ENCODE peak calls at places on chromosomes 7 and 10, in eight cellular contexts. K is activated CD8-positive, alpha-beta T cell treated with anti-CD3 and anti-CD28 coated beads for 36 hours; J is tibial artery; Y is H9; Z is Caco-2; P is AG04450; W is right lobe of liver; H is cardiac muscle cell. N is an unnamed sample.

GRCh38 chr7:28409716-28410627 is 2.3 kb upstream of the CREB5 start:
- DNase-seq in H (peak), J (peak), P (no peak), Y (peak), K (peak), Z (no peak), W (no peak), N (no peak)

GRCh38 chr7:80450621-80451308 is 61.1 kb downstream of the GNAT3 start:
- DNase-seq in H (peak), J (no peak), Y (no peak), W (no peak), Z (no peak), K (no peak), P (no peak), N (no peak)

GRCh38 chr7:26398436-26399308 is 107.0 kb downstream of the SNX10 start:
- DNase-seq in K (peak), J (peak), H (peak), W (peak), P (no peak), Y (peak), Z (peak), N (no peak)

GRCh38 chr10:11160982-11161554 is 143.4 kb downstream of the CELF2 start:
- DNase-seq in W (no peak), P (no peak), Z (no peak), Y (no peak), K (no peak), H (no peak), J (no peak), N (no peak)

GRCh38 chr7:44158873-44159631 is 17.9 kb upstream of the MYL7 start:
- DNase-seq in W (peak), K (no peak), H (no peak), Z (peak), J (peak), Y (no peak), P (no peak), N (no peak)

GRCh38 chr7:2959828-2960599 is 83.7 kb downstream of the CARD11 start:
- DNase-seq in J (peak), K (no peak), P (no peak), Z (no peak), Y (no peak), W (no peak), H (no peak), N (no peak)

GRCh38 chr10:133339708-133340380 is 3.1 kb upstream of the CALY start:
- DNase-seq in J (no peak), Z (no peak), H (no peak), W (no peak), Y (no peak), P (no peak), K (no peak), N (no peak)

GRCh38 chr10:11863353-11864105 is 40.4 kb downstream of the PROSER2 start:
- DNase-seq in Y (no peak), W (no peak), J (no peak), P (no peak), K (peak), H (no peak), Z (peak), N (no peak)

GRCh38 chr10:78331391-78331922 is 297.8 kb downstream of the RPS24 start:
- DNase-seq in Y (peak), H (peak), K (no peak), Z (no peak), W (peak), P (no peak), J (peak), N (no peak)

GRCh38 chr7:142188159-142188558 is 69.7 kb downstream of the PRSS58 start:
- DNase-seq in P (no peak), Z (no peak), W (no peak), H (no peak), K (no peak), Y (no peak), J (no peak), N (no peak)

GRCh38 chr10:120980316-120980975 is 129.3 kb downstream of the WDR11 start:
- DNase-seq in W (no peak), Z (no peak), K (no peak), H (no peak), Y (peak), J (peak), P (no peak), N (no peak)

GRCh38 chr7:66626236-66626957 is 2.3 kb upstream of the KCTD7 start:
- DNase-seq in H (peak), W (no peak), J (no peak), Y (no peak), Z (no peak), K (no peak), P (peak), N (peak)

GRCh38 chr7:88214456-88214855 is 5.4 kb downstream of the SRI start:
- DNase-seq in H (no peak), K (no peak), Y (no peak), W (no peak), Z (no peak), J (no peak), P (no peak), N (no peak)

GRCh38 chr10:117511601-117512390 is 30.8 kb upstream of the EMX2 start:
- DNase-seq in Z (no peak), Y (peak), J (no peak), W (no peak), K (no peak), H (no peak), P (no peak), N (no peak)

GRCh38 chr10:62413652-62414051 is 39.5 kb downstream of the ZNF365 start:
- DNase-seq in W (no peak), H (no peak), P (no peak), K (no peak), Y (no peak), J (no peak), Z (no peak), N (no peak)

GRCh38 chr10:62413048-62413447 is 38.9 kb downstream of the ZNF365 start:
- DNase-seq in P (no peak), K (no peak), Z (no peak), J (no peak), W (no peak), H (no peak), Y (no peak), N (no peak)

GRCh38 chr10:62414359-62414758 is 40.2 kb downstream of the ZNF365 start:
- DNase-seq in W (no peak), H (no peak), Z (no peak), P (no peak), Y (no peak), J (no peak), K (no peak), N (no peak)
- TF ChIP-seq CTCF in W (no peak), H (no peak), Z (no peak), P (peak), Y (no peak), J (no peak), K (peak), N (no peak)

DNA sequence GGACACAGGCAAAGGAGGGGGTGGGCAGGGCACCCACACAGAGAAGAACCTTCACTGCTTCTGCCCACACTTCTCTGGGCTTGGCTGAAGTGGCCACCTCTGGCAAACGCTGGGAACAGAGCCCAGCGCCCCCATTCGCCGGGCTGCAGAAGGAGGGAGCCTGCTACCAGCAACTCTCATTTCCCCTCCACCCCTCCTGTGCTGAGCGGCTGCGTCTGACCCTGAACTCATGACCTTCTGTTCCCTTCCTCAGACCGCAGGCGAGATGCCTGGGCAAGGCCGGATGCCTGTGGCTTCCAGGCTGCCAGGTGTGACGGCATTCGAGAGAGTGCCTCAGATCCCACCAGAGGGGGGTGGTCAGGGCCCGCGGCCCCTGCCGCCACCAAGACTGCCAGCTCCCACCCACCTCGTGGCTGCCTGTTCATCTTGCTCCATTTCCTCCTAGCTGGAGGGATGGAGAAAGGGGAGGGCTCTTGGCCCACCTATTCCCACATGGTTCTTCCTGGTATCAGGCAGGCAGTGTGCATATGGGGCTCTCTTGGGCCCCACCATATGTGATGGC is 19.8 kb downstream of the DNAJB12 start:
- DNase-seq in P (no peak), W (peak), Z (no peak), J (peak), H (peak), K (peak), Y (peak), N (no peak)
- TF ChIP-seq CTCF in P (no peak), W (peak), Z (no peak), J (peak), H (peak), K (peak), Y (no peak), N (no peak)

GRCh38 chr7:94511763-94512162 is 2.2 kb downstream of the CASD1 start:
- DNase-seq in Y (no peak), K (no peak), Z (no peak), P (no peak), W (no peak), J (no peak), H (no peak), N (no peak)

GRCh38 chr7:94507962-94508361 is 1.6 kb upstream of the CASD1 start:
- DNase-seq in K (no peak), P (no peak), W (no peak), H (no peak), J (no peak), Z (no peak), Y (no peak), N (no peak)

GRCh38 chr7:94510582-94511456 is 1.2 kb downstream of the CASD1 start:
- DNase-seq in Z (peak), J (peak), H (peak), W (peak), Y (peak), P (no peak), K (peak), N (no peak)

GRCh38 chr7:94509264-94509878 is at the start of gene CASD1:
- DNase-seq in W (peak), Y (peak), K (peak), P (no peak), H (no peak), Z (peak), J (peak), N (no peak)

DNA sequence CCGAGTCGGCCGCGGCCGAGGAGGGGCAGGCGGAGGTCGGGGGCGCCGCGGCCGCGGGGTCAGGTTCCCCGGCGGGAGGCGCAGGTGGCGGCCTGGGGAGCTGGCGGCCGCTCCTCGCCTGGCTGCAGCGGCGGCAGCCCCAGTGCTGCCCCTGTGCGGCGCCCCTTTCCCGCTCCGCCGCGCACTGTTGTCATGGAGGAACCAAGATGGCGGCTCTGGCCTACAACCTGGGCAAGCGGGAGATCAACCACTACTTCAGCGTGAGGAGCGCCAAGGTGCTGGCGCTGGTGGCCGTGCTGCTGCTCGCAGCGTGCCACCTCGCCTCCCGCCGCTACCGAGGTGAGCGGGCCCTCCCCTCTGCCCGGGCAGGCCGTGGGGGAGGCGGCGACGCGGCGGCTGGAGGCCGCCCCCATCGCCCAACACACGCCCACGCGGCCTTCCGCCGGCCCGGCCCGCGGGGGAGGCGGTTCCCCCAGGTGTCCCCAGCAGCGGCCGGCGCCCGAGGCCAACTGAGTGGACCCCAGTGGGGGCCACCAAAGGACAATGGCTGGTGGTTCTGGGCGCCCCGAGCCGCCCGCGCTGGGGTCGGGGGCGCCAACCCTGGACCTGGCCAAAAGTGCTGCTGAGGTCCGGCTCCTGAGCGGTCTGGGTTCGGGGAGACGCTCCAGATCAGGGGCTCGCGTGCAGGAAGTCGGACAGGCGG is 421 bp downstream of the CASD1 start:
- DNase-seq in H (peak), Z (peak), K (peak), P (no peak), W (peak), J (peak), Y (peak), N (peak)
- TF ChIP-seq CTCF in H (peak), Z (peak), K (no peak), P (peak), W (peak), J (no peak), Y (peak), N (peak)

GRCh38 chr7:156944876-156945275 is 4.6 kb upstream of the NOM1 start:
- DNase-seq in H (no peak), Z (no peak), K (no peak), W (no peak), P (no peak), Y (no peak), J (no peak), N (no peak)

GRCh38 chr7:156950381-156950858 is 908 bp downstream of the NOM1 start:
- DNase-seq in Y (no peak), H (no peak), P (no peak), W (no peak), Z (no peak), J (no peak), K (no peak), N (no peak)

GRCh38 chr7:156947120-156947843 is 2.2 kb upstream of the NOM1 start:
- DNase-seq in Z (no peak), H (no peak), K (no peak), P (no peak), J (no peak), Y (no peak), W (no peak), N (no peak)

GRCh38 chr7:156948361-156948760 is 1.2 kb upstream of the NOM1 start:
- DNase-seq in P (no peak), K (no peak), H (no peak), Z (no peak), J (no peak), Y (no peak), W (no peak), N (no peak)

GRCh38 chr7:156949541-156950380 is at the start of gene NOM1:
- DNase-seq in P (peak), K (peak), Y (peak), H (peak), Z (peak), W (peak), J (peak), N (peak)
- TF ChIP-seq CTCF in P (peak), K (peak), Y (peak), H (peak), Z (peak), W (peak), J (peak), N (peak)

DNA sequence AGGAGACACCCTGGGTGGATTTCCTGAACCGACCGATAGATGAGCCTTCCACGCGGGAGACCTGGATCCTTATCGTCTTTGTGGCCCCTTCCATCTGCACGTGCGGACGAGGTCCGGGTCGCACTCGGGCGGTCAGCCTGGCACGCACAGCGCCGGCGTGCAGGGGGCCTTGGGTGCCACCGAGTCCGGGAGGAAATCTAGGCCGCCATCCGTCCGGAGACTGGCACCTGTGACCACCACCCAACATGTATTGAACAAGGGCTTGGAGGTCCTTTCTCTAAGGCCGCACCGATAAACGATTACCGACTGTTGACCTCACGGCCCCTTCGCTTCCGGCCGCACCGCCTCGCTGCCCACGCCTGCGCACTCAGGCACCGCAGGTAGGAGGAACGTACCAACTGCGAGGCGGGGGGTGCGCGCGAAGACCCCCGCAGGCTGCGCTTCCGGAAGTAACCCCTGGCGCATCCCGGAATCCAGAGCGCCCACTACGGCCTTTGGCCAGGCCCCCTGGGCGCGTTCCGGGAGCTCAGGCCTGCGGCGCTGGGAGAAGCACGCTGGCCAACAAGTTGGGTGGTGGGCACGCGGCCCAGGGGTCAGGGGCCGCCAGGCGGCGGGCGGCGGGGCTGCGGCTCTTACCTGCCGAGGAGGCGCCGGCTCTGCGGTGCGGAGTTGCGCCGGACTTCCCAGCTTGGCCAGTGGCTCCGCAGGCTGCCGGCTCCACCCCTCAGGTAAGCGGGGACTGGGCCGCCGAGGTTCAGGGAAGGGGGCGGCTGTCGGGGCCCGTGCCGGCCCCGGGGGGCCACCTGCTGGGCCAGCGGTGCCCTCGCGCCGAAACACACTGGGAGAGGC is at the start of the genes ACTR3C and LRRC61:
- DNase-seq in W (peak), Y (peak), J (no peak), Z (peak), H (peak), K (peak), P (no peak), N (no peak)
- TF ChIP-seq CTCF in W (peak), Y (peak), J (no peak), Z (peak), H (peak), K (peak), P (no peak), N (no peak)

GRCh38 chr10:132320776-132321469 is 11.1 kb upstream of the LRRC27 start:
- DNase-seq in Z (no peak), J (peak), K (no peak), P (no peak), H (no peak), W (no peak), Y (no peak), N (no peak)

GRCh38 chr10:132321726-132322125 is 10.3 kb upstream of the LRRC27 start:
- DNase-seq in J (peak), H (no peak), W (no peak), Y (no peak), P (no peak), K (no peak), Z (no peak), N (no peak)

GRCh38 chr10:132325969-132326889 is 5.8 kb upstream of the LRRC27 start:
- DNase-seq in K (no peak), W (no peak), Z (no peak), J (peak), H (no peak), P (no peak), Y (no peak), N (no peak)

GRCh38 chr10:132319853-132320669 is 11.9 kb upstream of the LRRC27 start:
- DNase-seq in Y (no peak), Z (no peak), H (peak), W (no peak), K (peak), P (peak), J (peak), N (peak)

GRCh38 chr10:132322621-132323048 is 9.4 kb upstream of the LRRC27 start:
- DNase-seq in K (no peak), H (peak), Y (no peak), J (peak), P (no peak), Z (no peak), W (no peak), N (no peak)
- TF ChIP-seq CTCF in K (no peak), H (peak), Y (peak), J (no peak), P (peak), Z (no peak), W (no peak), N (peak)